ENCODE peak calls at places on chromosomes 3 and 15, in nine cellular contexts. U is mesendoderm, L is BJ, Y is heart left ventricle, G is PC-9, V is foreskin fibroblast, W is bronchial epithelial cell, F is neuronal stem cell, H is lower leg skin. T is an unnamed sample.

GRCh38 chr15:82856397-82857170 is 47.2 kb downstream of the WHAMM start:
- DNase-seq in V (no peak), G (no peak), W (no peak), Y (no peak), F (no peak), L (no peak), U (no peak), H (peak), T (no peak)

GRCh38 chr15:74954515-74954914 is 2.1 kb downstream of the RPP25 start:
- DNase-seq in H (no peak), F (no peak), W (no peak), V (peak), Y (peak), L (no peak), U (peak), G (no peak), T (no peak)

GRCh38 chr15:77387355-77388105 is 32.4 kb downstream of the PEAK1 start:
- DNase-seq in H (no peak), W (no peak), Y (no peak), G (no peak), F (no peak), U (peak), L (no peak), V (peak), T (no peak)

GRCh38 chr3:3258281-3258680 is 78.8 kb upstream of the CRBN start:
- DNase-seq in H (no peak), G (no peak), V (no peak), U (no peak), F (no peak), Y (no peak), L (no peak), W (no peak), T (no peak)

GRCh38 chr3:115784739-115785571 is 161.6 kb downstream of the GAP43 start:
- DNase-seq in Y (peak), G (no peak), W (peak), F (no peak), L (peak), H (no peak), U (no peak), V (peak), T (no peak)

GRCh38 chr15:41648097-41648496 is 12.1 kb upstream of the MGA start:
- DNase-seq in L (no peak), W (no peak), G (no peak), F (no peak), Y (no peak), H (no peak), V (no peak), U (no peak), T (no peak)

GRCh38 chr15:91936182-91936775 is 82.8 kb downstream of the SLCO3A1 start:
- DNase-seq in F (no peak), L (no peak), H (no peak), G (no peak), U (no peak), Y (no peak), V (no peak), W (no peak), T (no peak)

GRCh38 chr3:51024765-51025681 is 350.3 kb downstream of the DOCK3 start:
- DNase-seq in G (peak), U (peak), F (no peak), H (no peak), L (no peak), W (no peak), V (no peak), Y (no peak), T (no peak)

GRCh38 chr3:100063929-100064461 is 50.3 kb downstream of the FILIP1L start:
- DNase-seq in H (no peak), F (no peak), Y (no peak), U (no peak), W (no peak), V (peak), G (no peak), L (no peak), T (no peak)

GRCh38 chr3:157051055-157051454 is 108.9 kb downstream of the CCNL1 start:
- DNase-seq in F (no peak), Y (no peak), L (no peak), V (no peak), H (no peak), G (no peak), U (no peak), W (no peak), T (no peak)

GRCh38 chr3:28299705-28300104 is 48.8 kb upstream of the ZCWPW2 start:
- DNase-seq in L (no peak), G (no peak), U (no peak), Y (no peak), H (no peak), W (no peak), F (no peak), V (no peak), T (no peak)

GRCh38 chr15:69034352-69034751 is 19.9 kb downstream of the NOX5 start:
- DNase-seq in W (peak), H (no peak), G (no peak), L (peak), Y (no peak), F (no peak), V (peak), U (no peak), T (no peak)

GRCh38 chr15:81195339-81195864 is 1.3 kb upstream of the IL16 start:
- DNase-seq in G (no peak), F (peak), V (no peak), W (no peak), L (no peak), Y (no peak), U (no peak), H (no peak), T (no peak)

GRCh38 chr15:73870700-73871408 is 2.5 kb upstream of the TBC1D21 start:
- DNase-seq in H (peak), L (no peak), U (no peak), F (no peak), V (peak), G (no peak), Y (peak), W (peak), T (no peak)

GRCh38 chr3:159221335-159221734 is 419.5 kb downstream of the MFSD1 start:
- DNase-seq in G (no peak), F (no peak), H (no peak), Y (no peak), V (no peak), L (no peak), U (no peak), W (no peak), T (no peak)

GRCh38 chr3:42020681-42021307 is 58.9 kb upstream of the ULK4 start:
- DNase-seq in V (peak), Y (no peak), U (no peak), H (no peak), F (no peak), W (peak), G (peak), L (no peak), T (no peak)

GRCh38 chr15:31255732-31256384 is 70.8 kb upstream of the KLF13 start:
- DNase-seq in Y (no peak), V (no peak), L (no peak), H (no peak), U (no peak), W (no peak), F (no peak), G (no peak), T (no peak)

GRCh38 chr3:66827726-66828125 is 170.4 kb upstream of the KBTBD8 start:
- DNase-seq in V (no peak), U (no peak), F (no peak), L (no peak), H (no peak), G (no peak), Y (no peak), W (no peak), T (no peak)

GRCh38 chr15:97993310-97993738 is 32.8 kb downstream of the ARRDC4 start:
- DNase-seq in F (no peak), G (no peak), V (no peak), W (no peak), H (no peak), U (no peak), Y (no peak), L (no peak), T (no peak)

GRCh38 chr3:136249091-136249490 is 1.0 kb upstream of the PCCB start:
- DNase-seq in V (no peak), F (no peak), H (no peak), Y (no peak), L (no peak), G (peak), U (peak), W (no peak), T (no peak)

GRCh38 chr3:30604091-30604490 is 2.3 kb upstream of the TGFBR2 start:
- DNase-seq in V (no peak), H (no peak), L (no peak), Y (no peak), F (no peak), U (no peak), W (no peak), G (no peak), T (no peak)

GRCh38 chr3:184058029-184058428 is 5.2 kb downstream of the HTR3C start:
- DNase-seq in L (peak), H (no peak), V (peak), Y (no peak), W (peak), F (no peak), G (no peak), U (no peak), T (no peak)

GRCh38 chr3:174466471-174467054 is 392.6 kb upstream of the NAALADL2 start:
- DNase-seq in V (peak), Y (no peak), F (peak), W (no peak), L (no peak), U (peak), H (no peak), G (no peak), T (no peak)

GRCh38 chr3:111928613-111929012 is 50.2 kb upstream of the ABHD10 start:
- DNase-seq in L (no peak), F (no peak), G (no peak), V (no peak), Y (no peak), W (no peak), H (no peak), U (no peak), T (no peak)

GRCh38 chr3:31699309-31699953 is 166.7 kb downstream of the STT3B start:
- DNase-seq in U (no peak), Y (no peak), G (peak), F (no peak), H (peak), V (peak), L (no peak), W (peak), T (no peak)

GRCh38 chr3:48678056-48678455 is 7.7 kb downstream of the NCKIPSD start:
- DNase-seq in F (no peak), H (no peak), V (peak), L (no peak), W (no peak), Y (no peak), U (peak), G (no peak), T (no peak)

GRCh38 chr3:4504340-4505261 is 11.5 kb downstream of the ITPR1 start:
- DNase-seq in U (no peak), H (no peak), G (no peak), V (peak), F (no peak), L (no peak), W (peak), Y (no peak), T (no peak)
- H3K4me3 ChIP-seq in U (no peak), H (no peak), G (no peak), V (no peak), F (no peak), L (no peak), W (no peak), Y (peak), T (peak)

DNA sequence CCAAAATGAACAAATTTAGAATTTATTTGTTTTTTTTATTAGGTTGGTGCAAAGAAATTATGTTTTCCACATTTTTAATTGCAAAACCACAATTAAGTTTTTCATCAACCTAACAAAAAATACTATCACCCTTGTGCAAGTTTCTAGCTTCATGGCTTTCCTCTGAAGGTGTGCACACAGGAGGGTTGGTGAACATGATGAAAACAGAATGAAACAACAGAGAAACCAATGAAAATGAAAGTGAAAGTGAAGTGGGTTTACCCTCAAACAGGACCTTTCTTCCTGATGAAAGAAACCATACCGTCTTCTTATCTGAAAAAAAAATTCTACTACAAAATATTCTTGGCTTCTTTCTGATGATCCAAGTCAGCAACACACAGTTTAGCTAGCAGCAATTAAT is 71.9 kb upstream of the FEZF2 start:
- DNase-seq in Y (no peak), U (peak), L (no peak), W (peak), V (peak), G (no peak), F (no peak), H (no peak), T (no peak)
- H3K4me3 ChIP-seq in Y (no peak), U (no peak), L (no peak), W (no peak), V (peak), G (peak), F (no peak), H (no peak), T (no peak)

DNA sequence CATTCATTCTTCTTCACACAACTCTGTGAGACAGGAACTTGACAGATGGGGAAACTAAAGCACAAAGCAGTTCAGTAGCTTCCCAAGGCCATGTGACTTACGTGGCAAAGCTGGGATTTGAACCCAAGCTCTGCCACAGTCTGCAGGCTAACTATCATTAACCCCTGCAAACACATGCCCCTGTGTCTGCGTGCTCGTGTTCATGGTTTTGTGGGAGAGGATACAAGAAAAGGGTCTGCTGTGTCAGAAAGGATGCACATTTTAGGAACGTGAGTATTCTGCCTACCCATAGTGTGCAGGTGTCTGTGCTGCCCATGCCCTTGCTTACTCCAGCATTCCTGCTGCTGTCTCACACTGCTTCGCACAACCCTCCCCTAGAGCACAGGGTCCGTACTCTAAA is 137.0 kb downstream of the CHDH start:
- DNase-seq in L (no peak), Y (no peak), W (no peak), G (no peak), U (no peak), H (peak), V (no peak), F (no peak), T (no peak)
- H3K4me3 ChIP-seq in L (no peak), Y (no peak), W (no peak), G (no peak), U (no peak), H (no peak), V (no peak), F (no peak), T (no peak)

GRCh38 chr3:55473788-55474187 is 13.3 kb downstream of the WNT5A start:
- DNase-seq in L (no peak), U (no peak), H (no peak), G (no peak), V (no peak), F (no peak), W (no peak), Y (no peak), T (no peak)

GRCh38 chr3:55481067-55481917 is 5.8 kb downstream of the WNT5A start:
- DNase-seq in U (peak), G (no peak), H (no peak), F (peak), W (no peak), L (peak), Y (no peak), V (peak), T (no peak)

GRCh38 chr3:55474213-55474632 is 12.9 kb downstream of the WNT5A start:
- DNase-seq in W (no peak), L (no peak), Y (no peak), G (no peak), H (no peak), V (peak), U (no peak), F (peak), T (no peak)

GRCh38 chr3:55476515-55476914 is 10.6 kb downstream of the WNT5A start:
- DNase-seq in G (no peak), U (no peak), Y (no peak), L (peak), F (no peak), V (peak), H (no peak), W (peak), T (no peak)

DNA sequence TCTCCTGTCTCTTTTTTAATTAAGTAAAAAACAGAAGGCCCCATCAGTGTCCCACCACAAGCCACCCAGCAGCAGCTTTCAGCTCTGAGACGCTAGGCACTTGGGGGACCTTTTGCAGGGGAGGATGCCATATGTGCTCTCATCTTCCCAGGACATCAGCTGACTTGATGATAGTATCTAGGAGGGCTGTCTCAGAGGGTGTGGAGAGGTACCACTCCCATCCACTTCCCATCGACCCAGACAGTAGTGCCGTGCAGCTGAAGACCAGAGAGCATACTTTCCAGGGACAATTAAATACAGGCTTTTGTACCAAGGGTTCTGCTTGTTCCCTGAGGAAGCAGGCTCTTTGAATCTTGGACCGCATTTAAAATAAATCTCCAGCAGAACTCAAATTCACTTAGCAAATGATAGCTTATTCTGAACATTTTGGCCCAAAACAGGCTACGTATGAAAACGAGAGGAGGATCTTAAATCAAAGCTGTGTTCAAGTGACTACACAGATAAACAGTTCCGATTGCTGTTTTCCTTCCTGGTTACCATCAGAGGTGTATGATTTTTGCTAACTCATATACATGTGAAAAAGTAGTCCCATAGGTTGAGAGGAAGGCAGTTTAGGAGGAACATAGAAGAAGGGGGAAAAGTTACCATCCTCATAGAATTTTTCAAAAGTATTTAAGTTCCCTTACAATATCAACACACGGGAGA is 9.6 kb downstream of the WNT5A start:
- DNase-seq in U (no peak), W (no peak), Y (no peak), L (no peak), G (no peak), H (no peak), F (no peak), V (peak), T (no peak)
- H3K4me3 ChIP-seq in U (no peak), W (no peak), Y (no peak), L (peak), G (no peak), H (no peak), F (no peak), V (peak), T (no peak)

GRCh38 chr15:100372695-100373036 is 30.9 kb upstream of the ADAMTS17 start:
- DNase-seq in Y (no peak), F (no peak), G (no peak), L (no peak), W (no peak), H (peak), V (no peak), U (peak), T (no peak)
- H3K4me3 ChIP-seq in Y (peak), F (no peak), G (no peak), L (no peak), W (peak), H (peak), V (no peak), U (peak), T (peak)

DNA sequence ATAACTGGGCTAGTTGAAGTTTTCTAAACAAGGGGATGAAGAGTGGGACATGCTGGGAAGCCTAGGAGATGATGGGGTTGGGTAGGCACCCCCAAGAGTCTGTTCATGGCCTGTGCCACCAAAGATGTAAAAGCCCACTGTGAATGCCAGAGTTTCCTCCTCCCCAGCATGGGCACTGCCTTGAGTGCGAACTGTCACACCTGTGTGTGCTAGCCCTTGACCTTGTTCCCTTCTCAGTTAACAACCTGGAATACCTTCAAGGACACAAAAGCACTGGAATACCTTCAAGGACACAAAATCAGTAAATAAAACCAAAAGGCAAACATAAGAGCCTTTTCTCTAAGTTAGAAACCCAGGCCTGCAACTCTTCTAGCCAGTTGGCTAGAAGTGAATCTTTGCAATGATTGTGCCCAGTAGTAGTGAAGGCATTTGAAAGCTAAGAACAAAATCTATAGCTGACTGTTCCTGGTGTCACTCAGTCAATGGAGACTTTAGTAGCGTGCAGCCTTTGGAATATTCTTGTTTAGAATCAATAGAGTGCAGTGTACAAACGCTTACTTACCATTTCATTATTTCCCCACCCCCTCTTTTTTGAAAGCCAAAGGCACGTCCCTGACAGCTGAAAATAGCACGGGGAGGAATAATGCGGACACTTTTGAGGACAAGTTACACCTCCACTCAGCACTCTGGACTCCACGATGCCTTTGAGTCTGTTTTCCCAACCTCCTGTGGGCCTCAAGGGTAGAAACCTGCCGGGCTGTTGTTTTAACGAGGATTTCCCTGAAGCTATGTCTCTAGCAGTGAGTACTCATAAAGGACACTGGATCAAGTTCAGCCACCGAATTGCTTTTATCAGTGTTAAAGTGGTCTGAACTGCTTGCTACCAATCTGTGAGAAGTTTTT is 24.2 kb downstream of the PSMD6 start:
- DNase-seq in F (no peak), Y (no peak), V (no peak), H (no peak), U (peak), G (no peak), L (no peak), W (no peak), T (no peak)
- H3K4me3 ChIP-seq in F (no peak), Y (no peak), V (no peak), H (no peak), U (no peak), G (no peak), L (no peak), W (no peak), T (no peak)